ENCODE peak calls at places on chromosome 9, in five cellular contexts. One of them, this sample, is unnamed.

GRCh38 chr9:111740739-111741138 is 54.0 kb downstream of the SHOC1 start:
- DNase-seq in GM12878: no peak
- DNase-seq in HepG2: no peak
- DNase-seq in A549: no peak
- DNase-seq in K562: no peak
- DNase-seq in this sample: no peak

GRCh38 chr9:75146229-75146628 is 57.9 kb downstream of the OSTF1 start:
- DNase-seq in GM12878: no peak
- DNase-seq in HepG2: no peak
- DNase-seq in A549: no peak
- DNase-seq in K562: no peak
- DNase-seq in this sample: no peak

GRCh38 chr9:93340091-93340490 is 111.4 kb upstream of the FAM120A start:
- DNase-seq in GM12878: no peak
- DNase-seq in HepG2: no peak
- DNase-seq in A549: no peak
- DNase-seq in K562: no peak
- DNase-seq in this sample: no peak

GRCh38 chr9:21465859-21466518 is 16.1 kb downstream of the IFNE start:
- DNase-seq in GM12878: no peak
- DNase-seq in HepG2: peak; percentile 55
- DNase-seq in A549: peak; percentile 56
- DNase-seq in K562: no peak
- DNase-seq in this sample: peak; percentile 58

GRCh38 chr9:131735238-131736181 is 4.4 kb downstream of the RAPGEF1 start:
- DNase-seq in GM12878: no peak
- DNase-seq in HepG2: peak; percentile 94
- DNase-seq in A549: peak; percentile 75
- DNase-seq in K562: no peak
- DNase-seq in this sample: no peak

GRCh38 chr9:70590264-70590646 is 175.8 kb upstream of the KLF9 start:
- DNase-seq in GM12878: no peak
- DNase-seq in HepG2: no peak
- DNase-seq in A549: no peak
- DNase-seq in K562: no peak
- DNase-seq in this sample: no peak

GRCh38 chr9:21579209-21579608 is 97.1 kb upstream of the IFNE start:
- DNase-seq in GM12878: no peak
- DNase-seq in HepG2: no peak
- DNase-seq in A549: no peak
- DNase-seq in K562: no peak
- DNase-seq in this sample: no peak

GRCh38 chr9:109894921-109895758 is 115.1 kb downstream of the PALM2AKAP2 start:
- DNase-seq in GM12878: peak; percentile 68
- DNase-seq in HepG2: no peak
- DNase-seq in A549: no peak
- DNase-seq in K562: no peak
- DNase-seq in this sample: peak; percentile 70

GRCh38 chr9:9893837-9894236 is 719.0 kb downstream of the PTPRD start:
- DNase-seq in GM12878: no peak
- DNase-seq in HepG2: no peak
- DNase-seq in A549: no peak
- DNase-seq in K562: no peak
- DNase-seq in this sample: no peak

GRCh38 chr9:104068546-104068945 is 25.6 kb upstream of the SMC2 start:
- DNase-seq in GM12878: no peak
- DNase-seq in HepG2: no peak
- DNase-seq in A549: no peak
- DNase-seq in K562: no peak
- DNase-seq in this sample: no peak

GRCh38 chr9:133505901-133506652 is 18.7 kb downstream of the MYMK start:
- DNase-seq in GM12878: no peak
- DNase-seq in HepG2: no peak
- DNase-seq in A549: no peak
- DNase-seq in K562: peak; percentile 82
- DNase-seq in this sample: no peak

GRCh38 chr9:14306188-14306587 is 7.8 kb downstream of the NFIB start:
- DNase-seq in GM12878: no peak
- DNase-seq in HepG2: no peak
- DNase-seq in A549: no peak
- DNase-seq in K562: no peak
- DNase-seq in this sample: no peak

GRCh38 chr9:114011313-114011712 is 66.8 kb downstream of the AMBP start:
- DNase-seq in GM12878: no peak
- DNase-seq in HepG2: no peak
- DNase-seq in A549: no peak
- DNase-seq in K562: no peak
- DNase-seq in this sample: no peak

GRCh38 chr9:106862946-106863740 is at the start of gene ZNF462:
- DNase-seq in GM12878: no peak
- DNase-seq in HepG2: no peak
- DNase-seq in A549: peak; percentile 43
- DNase-seq in K562: no peak
- DNase-seq in this sample: no peak

GRCh38 chr9:105359899-105360298 is 87.9 kb upstream of the FSD1L start:
- DNase-seq in GM12878: no peak
- DNase-seq in HepG2: no peak
- DNase-seq in A549: no peak
- DNase-seq in K562: no peak
- DNase-seq in this sample: no peak

GRCh38 chr9:111118256-111118950 is 80.1 kb upstream of the LPAR1 start:
- DNase-seq in GM12878: no peak
- DNase-seq in HepG2: no peak
- DNase-seq in A549: no peak
- DNase-seq in K562: no peak
- DNase-seq in this sample: no peak

GRCh38 chr9:129460323-129461261 is 160.3 kb downstream of the C9orf50 start:
- DNase-seq in GM12878: peak; percentile 59
- DNase-seq in HepG2: peak; percentile 94
- DNase-seq in A549: peak; percentile 99
- DNase-seq in K562: peak; percentile 98
- DNase-seq in this sample: peak; percentile 98
- TF ChIP-seq CTCF in GM12878: peak; percentile 23
- TF ChIP-seq CTCF in HepG2: peak; percentile 18
- TF ChIP-seq CTCF in A549: peak; percentile 16
- TF ChIP-seq CTCF in K562: peak; percentile 18
- TF ChIP-seq CTCF in this sample: no peak

GRCh38 chr9:127776919-127777280 is 1.6 kb downstream of the SH2D3C start:
- DNase-seq in GM12878: no peak
- DNase-seq in HepG2: no peak
- DNase-seq in A549: no peak
- DNase-seq in K562: no peak
- DNase-seq in this sample: no peak
- H3K4me3 ChIP-seq in GM12878: peak overlapping the region; percentile 100
- H3K4me3 ChIP-seq in HepG2: no peak overlapping the region
- H3K4me3 ChIP-seq in A549: no peak overlapping the region
- H3K4me3 ChIP-seq in K562: no peak overlapping the region
- H3K4me3 ChIP-seq in this sample: peak overlapping the region; percentile 65

DNA sequence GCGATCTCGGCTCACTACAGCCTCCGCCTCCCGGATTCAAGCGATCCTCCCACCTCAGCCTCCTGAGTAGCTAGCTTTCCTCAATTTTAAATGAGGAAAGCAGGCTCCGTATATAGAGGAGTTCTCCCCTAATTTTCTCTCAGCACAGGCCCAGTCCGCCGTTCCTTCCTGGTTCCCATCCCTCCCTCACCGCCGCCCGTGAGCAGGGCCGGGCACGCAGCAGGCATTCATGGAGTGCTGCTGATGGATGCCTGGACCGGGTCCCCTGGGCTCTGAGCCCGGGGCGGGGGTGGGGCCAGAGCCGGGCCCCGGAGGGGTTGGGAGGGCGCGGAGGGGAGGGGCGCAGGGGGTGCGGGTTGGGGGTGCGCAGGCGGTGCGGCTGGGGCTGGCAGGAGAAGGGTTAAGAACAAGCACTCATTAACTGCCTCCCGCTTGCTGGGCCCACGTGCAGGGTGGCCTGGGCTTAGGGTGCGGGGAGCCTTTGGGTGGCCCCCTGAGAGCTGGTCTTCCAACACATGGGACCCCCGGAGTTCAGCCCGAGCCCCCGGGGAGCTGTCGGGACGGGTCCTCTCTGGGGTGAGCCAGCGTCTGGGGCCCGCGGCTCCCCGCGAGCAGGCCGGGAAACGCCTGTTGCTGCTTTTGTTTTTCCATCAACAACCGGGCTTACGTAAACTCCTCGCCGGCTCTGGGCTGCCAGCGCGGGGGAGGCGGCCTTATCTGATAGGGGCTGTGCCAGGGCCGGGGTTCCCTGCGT is 33.7 kb downstream of the LHX2 start:
- DNase-seq in GM12878: no peak
- DNase-seq in HepG2: no peak
- DNase-seq in A549: no peak
- DNase-seq in K562: no peak
- DNase-seq in this sample: peak; percentile 60
- TF ChIP-seq MYC in GM12878: no peak
- TF ChIP-seq MYC in HepG2: peak; percentile 22
- TF ChIP-seq MYC in A549: no peak
- TF ChIP-seq MYC in K562: no peak
- TF ChIP-seq MYC in this sample: no peak

GRCh38 chr9:33170464-33171156 is 3.5 kb upstream of the B4GALT1 start:
- DNase-seq in GM12878: no peak
- DNase-seq in HepG2: no peak
- DNase-seq in A549: no peak
- DNase-seq in K562: no peak
- DNase-seq in this sample: peak; percentile 81
- TF ChIP-seq CTCF in GM12878: peak; percentile 59
- TF ChIP-seq CTCF in HepG2: peak; percentile 76
- TF ChIP-seq CTCF in A549: peak; percentile 46
- TF ChIP-seq CTCF in K562: peak; percentile 1
- TF ChIP-seq CTCF in this sample: peak; percentile 43

GRCh38 chr9:8863886-8864881 is 1064.6 kb upstream of the DMAC1 start:
- DNase-seq in GM12878: no peak
- DNase-seq in HepG2: no peak
- DNase-seq in A549: no peak
- DNase-seq in K562: no peak
- DNase-seq in this sample: no peak
- H3K4me3 ChIP-seq in GM12878: no peak overlapping the region
- H3K4me3 ChIP-seq in HepG2: no peak overlapping the region
- H3K4me3 ChIP-seq in A549: no peak overlapping the region
- H3K4me3 ChIP-seq in K562: no peak overlapping the region
- H3K4me3 ChIP-seq in this sample: no peak overlapping the region

GRCh38 chr9:136050266-136050705 is 44.8 kb downstream of the NACC2 start:
- DNase-seq in GM12878: no peak
- DNase-seq in HepG2: no peak
- DNase-seq in A549: no peak
- DNase-seq in K562: peak; percentile 4
- DNase-seq in this sample: no peak

GRCh38 chr9:136051568-136052432 is 43.3 kb downstream of the NACC2 start:
- DNase-seq in GM12878: no peak
- DNase-seq in HepG2: peak; percentile 96
- DNase-seq in A549: peak; percentile 90
- DNase-seq in K562: no peak
- DNase-seq in this sample: peak; percentile 79

GRCh38 chr9:136049451-136050265 is 45.4 kb downstream of the NACC2 start:
- DNase-seq in GM12878: no peak
- DNase-seq in HepG2: no peak
- DNase-seq in A549: no peak
- DNase-seq in K562: no peak
- DNase-seq in this sample: peak; percentile 16

GRCh38 chr9:136052433-136052880 is 42.6 kb downstream of the NACC2 start:
- DNase-seq in GM12878: no peak
- DNase-seq in HepG2: peak; percentile 15
- DNase-seq in A549: peak; percentile 67
- DNase-seq in K562: no peak
- DNase-seq in this sample: no peak

DNA sequence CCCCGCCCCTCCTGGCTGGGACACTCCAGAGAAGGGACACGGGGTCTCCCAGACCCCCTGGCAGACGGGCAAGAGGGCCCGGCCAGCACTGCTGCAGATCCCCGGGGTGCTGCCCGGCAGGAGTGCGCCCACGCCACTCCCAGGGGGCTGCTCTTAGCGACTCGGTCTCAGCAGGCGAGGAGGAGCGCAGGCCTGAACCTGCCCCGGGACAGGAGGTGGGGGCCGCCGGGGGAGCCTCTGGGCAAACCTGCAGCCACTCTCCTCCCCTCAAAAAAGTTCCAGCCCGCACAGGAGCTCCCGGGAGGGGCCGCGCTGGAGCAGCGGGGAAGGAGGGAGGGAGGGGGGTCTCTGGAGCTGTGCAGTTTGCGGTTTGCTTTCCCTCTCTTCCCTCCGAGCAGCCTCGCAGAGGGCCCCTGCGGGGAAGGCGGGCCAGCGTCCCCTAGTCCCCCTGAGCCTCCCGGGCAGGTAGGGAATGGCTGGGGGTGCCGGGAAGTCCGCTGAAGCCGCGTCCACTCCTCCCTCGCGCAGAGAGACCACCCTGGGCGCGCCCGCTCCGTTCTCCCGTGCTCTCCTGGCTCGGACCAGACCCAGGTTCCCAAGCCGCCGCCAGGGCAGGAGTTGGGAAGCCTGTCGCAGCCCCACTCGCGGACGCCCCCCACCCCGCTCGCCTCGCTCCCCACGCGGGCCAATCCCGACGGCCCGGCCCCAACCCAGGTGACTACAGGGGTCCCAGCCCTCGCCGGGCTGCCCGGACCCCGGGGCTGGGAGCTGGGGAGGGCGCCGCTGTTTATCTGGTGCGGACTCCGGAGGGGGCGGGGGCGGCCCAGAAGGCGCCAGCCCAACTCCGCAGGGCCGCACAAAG is 44.2 kb downstream of the NACC2 start:
- DNase-seq in GM12878: no peak
- DNase-seq in HepG2: peak; percentile 9
- DNase-seq in A549: no peak
- DNase-seq in K562: no peak
- DNase-seq in this sample: peak; percentile 79
- TF ChIP-seq MYC in GM12878: no peak
- TF ChIP-seq MYC in HepG2: no peak
- TF ChIP-seq MYC in A549: no peak
- TF ChIP-seq MYC in K562: no peak
- TF ChIP-seq MYC in this sample: no peak

DNA sequence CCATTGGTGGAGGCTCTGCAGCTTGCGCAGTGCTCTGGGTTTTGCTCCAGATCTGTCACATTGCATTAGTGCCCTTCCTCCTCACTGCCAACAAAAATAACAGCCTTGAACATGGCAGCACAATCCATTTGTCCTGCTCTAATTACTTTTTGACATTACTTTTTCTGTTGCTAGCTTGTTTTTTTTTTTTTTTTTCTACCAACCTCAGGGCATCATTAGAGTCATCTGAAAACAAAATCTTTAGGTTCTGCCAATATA is 117.5 kb upstream of the NR5A1 start:
- DNase-seq in GM12878: no peak
- DNase-seq in HepG2: no peak
- DNase-seq in A549: no peak
- DNase-seq in K562: no peak
- DNase-seq in this sample: no peak
- TF ChIP-seq CTCF in GM12878: no peak
- TF ChIP-seq CTCF in HepG2: no peak
- TF ChIP-seq CTCF in A549: no peak
- TF ChIP-seq CTCF in K562: no peak
- TF ChIP-seq CTCF in this sample: no peak